ENCODE peak calls at places on chromosomes 2 and 18, in ten cellular contexts. One of them, this sample, is unnamed.

GRCh38 chr2:5734866-5735861 is 43.0 kb downstream of the SOX11 start:
- DNase-seq in AML-193: no peak
- DNase-seq in NCI-H774: no peak
- DNase-seq in T47D: no peak
- DNase-seq in Right ventricle myocardium superior: no peak
- DNase-seq in AG09309: no peak
- DNase-seq in ELF-1: no peak
- DNase-seq in substantia nigra: no peak
- DNase-seq in neuronal stem cell: no peak
- DNase-seq in renal cortical epithelial cell: no peak
- DNase-seq in this sample: no peak

GRCh38 chr2:80238692-80239469 is 65.7 kb downstream of the LRRTM1 start:
- DNase-seq in renal cortical epithelial cell: peak
- DNase-seq in Right ventricle myocardium superior: no peak
- DNase-seq in AML-193: no peak
- DNase-seq in AG09309: no peak
- DNase-seq in NCI-H774: no peak
- DNase-seq in ELF-1: peak
- DNase-seq in T47D: no peak
- DNase-seq in neuronal stem cell: peak
- DNase-seq in substantia nigra: peak
- DNase-seq in this sample: peak

GRCh38 chr2:114517580-114517979 is 75.1 kb downstream of the DPP10 start:
- DNase-seq in substantia nigra: no peak
- DNase-seq in Right ventricle myocardium superior: no peak
- DNase-seq in NCI-H774: no peak
- DNase-seq in neuronal stem cell: no peak
- DNase-seq in T47D: no peak
- DNase-seq in AG09309: no peak
- DNase-seq in AML-193: no peak
- DNase-seq in ELF-1: no peak
- DNase-seq in renal cortical epithelial cell: no peak
- DNase-seq in this sample: no peak

GRCh38 chr2:216344958-216345315 is 27.3 kb downstream of the MARCHF4 start:
- DNase-seq in AG09309: no peak
- DNase-seq in T47D: no peak
- DNase-seq in renal cortical epithelial cell: no peak
- DNase-seq in Right ventricle myocardium superior: no peak
- DNase-seq in NCI-H774: no peak
- DNase-seq in AML-193: no peak
- DNase-seq in neuronal stem cell: no peak
- DNase-seq in ELF-1: no peak
- DNase-seq in substantia nigra: no peak
- DNase-seq in this sample: no peak

GRCh38 chr2:119337749-119338148 is 28.9 kb downstream of the C2orf76 start:
- DNase-seq in renal cortical epithelial cell: no peak
- DNase-seq in NCI-H774: no peak
- DNase-seq in Right ventricle myocardium superior: no peak
- DNase-seq in substantia nigra: no peak
- DNase-seq in neuronal stem cell: no peak
- DNase-seq in AML-193: no peak
- DNase-seq in T47D: no peak
- DNase-seq in ELF-1: no peak
- DNase-seq in AG09309: no peak
- DNase-seq in this sample: no peak

GRCh38 chr18:3623769-3624545 is 174.0 kb downstream of the TGIF1 start:
- DNase-seq in neuronal stem cell: peak
- DNase-seq in renal cortical epithelial cell: peak
- DNase-seq in AML-193: no peak
- DNase-seq in NCI-H774: no peak
- DNase-seq in ELF-1: peak
- DNase-seq in substantia nigra: no peak
- DNase-seq in Right ventricle myocardium superior: peak
- DNase-seq in T47D: peak
- DNase-seq in AG09309: peak
- DNase-seq in this sample: peak

GRCh38 chr2:196718796-196719564 is 79.5 kb downstream of the CCDC150 start:
- DNase-seq in T47D: no peak
- DNase-seq in NCI-H774: no peak
- DNase-seq in ELF-1: peak
- DNase-seq in AG09309: peak
- DNase-seq in Right ventricle myocardium superior: peak
- DNase-seq in renal cortical epithelial cell: peak
- DNase-seq in substantia nigra: peak
- DNase-seq in AML-193: no peak
- DNase-seq in neuronal stem cell: peak
- DNase-seq in this sample: peak

GRCh38 chr2:126859631-126860030 is 39.1 kb upstream of the TEX51 start:
- DNase-seq in neuronal stem cell: no peak
- DNase-seq in T47D: no peak
- DNase-seq in Right ventricle myocardium superior: no peak
- DNase-seq in AG09309: no peak
- DNase-seq in ELF-1: no peak
- DNase-seq in renal cortical epithelial cell: no peak
- DNase-seq in AML-193: no peak
- DNase-seq in substantia nigra: no peak
- DNase-seq in NCI-H774: no peak
- DNase-seq in this sample: no peak

GRCh38 chr2:215436705-215437570 is 1.1 kb upstream of the FN1 start:
- DNase-seq in renal cortical epithelial cell: no peak
- DNase-seq in ELF-1: no peak
- DNase-seq in Right ventricle myocardium superior: peak
- DNase-seq in substantia nigra: no peak
- DNase-seq in NCI-H774: no peak
- DNase-seq in neuronal stem cell: no peak
- DNase-seq in T47D: no peak
- DNase-seq in AG09309: no peak
- DNase-seq in AML-193: no peak
- DNase-seq in this sample: peak

GRCh38 chr2:130158631-130159030 is 13.7 kb upstream of the CCDC74B start:
- DNase-seq in NCI-H774: no peak
- DNase-seq in T47D: no peak
- DNase-seq in ELF-1: no peak
- DNase-seq in neuronal stem cell: no peak
- DNase-seq in AML-193: no peak
- DNase-seq in substantia nigra: no peak
- DNase-seq in Right ventricle myocardium superior: no peak
- DNase-seq in AG09309: no peak
- DNase-seq in renal cortical epithelial cell: no peak
- DNase-seq in this sample: no peak

GRCh38 chr18:8730080-8730827 is 24.9 kb downstream of the MTCL1 start:
- DNase-seq in substantia nigra: peak
- DNase-seq in ELF-1: no peak
- DNase-seq in neuronal stem cell: no peak
- DNase-seq in NCI-H774: peak
- DNase-seq in T47D: no peak
- DNase-seq in AG09309: no peak
- DNase-seq in renal cortical epithelial cell: no peak
- DNase-seq in Right ventricle myocardium superior: peak
- DNase-seq in AML-193: no peak
- DNase-seq in this sample: no peak

GRCh38 chr2:132037527-132038178 is 124.1 kb downstream of the ANKRD30BL start:
- DNase-seq in Right ventricle myocardium superior: peak
- DNase-seq in ELF-1: peak
- DNase-seq in substantia nigra: peak
- DNase-seq in renal cortical epithelial cell: no peak
- DNase-seq in NCI-H774: no peak
- DNase-seq in neuronal stem cell: peak
- DNase-seq in AML-193: no peak
- DNase-seq in AG09309: no peak
- DNase-seq in T47D: no peak
- DNase-seq in this sample: peak

GRCh38 chr2:67952066-67952465 is 110.7 kb downstream of the C1D start:
- DNase-seq in renal cortical epithelial cell: no peak
- DNase-seq in AML-193: no peak
- DNase-seq in NCI-H774: no peak
- DNase-seq in T47D: no peak
- DNase-seq in AG09309: no peak
- DNase-seq in neuronal stem cell: no peak
- DNase-seq in Right ventricle myocardium superior: no peak
- DNase-seq in substantia nigra: no peak
- DNase-seq in ELF-1: no peak
- DNase-seq in this sample: no peak

GRCh38 chr2:55112229-55113016 is 62.2 kb upstream of the RTN4 start:
- DNase-seq in ELF-1: peak
- DNase-seq in substantia nigra: peak
- DNase-seq in neuronal stem cell: no peak
- DNase-seq in renal cortical epithelial cell: peak
- DNase-seq in AG09309: no peak
- DNase-seq in T47D: no peak
- DNase-seq in Right ventricle myocardium superior: peak
- DNase-seq in AML-193: peak
- DNase-seq in NCI-H774: no peak
- DNase-seq in this sample: no peak

GRCh38 chr2:176789751-176790150 is 422.8 kb upstream of the HNRNPA3 start:
- DNase-seq in neuronal stem cell: no peak
- DNase-seq in T47D: no peak
- DNase-seq in Right ventricle myocardium superior: no peak
- DNase-seq in NCI-H774: no peak
- DNase-seq in AG09309: no peak
- DNase-seq in substantia nigra: no peak
- DNase-seq in renal cortical epithelial cell: no peak
- DNase-seq in ELF-1: no peak
- DNase-seq in AML-193: no peak
- DNase-seq in this sample: no peak

GRCh38 chr2:138689705-138690104 is 90.5 kb downstream of the NXPH2 start:
- DNase-seq in T47D: no peak
- DNase-seq in ELF-1: no peak
- DNase-seq in Right ventricle myocardium superior: no peak
- DNase-seq in NCI-H774: no peak
- DNase-seq in neuronal stem cell: no peak
- DNase-seq in renal cortical epithelial cell: no peak
- DNase-seq in AG09309: no peak
- DNase-seq in substantia nigra: no peak
- DNase-seq in AML-193: peak
- DNase-seq in this sample: no peak